ENCODE peak calls at places on chromosomes 5 and 9, in seven cellular contexts. I, C, P, U, Y, J and W are unnamed samples.

GRCh38 chr9:91948423-91949292 is 1.4 kb downstream of the ROR2 start:
- DNase-seq in J (peak; percentile 45), U (no peak), P (no peak), Y (no peak), I (no peak), C (peak; percentile 50), W (no peak)

GRCh38 chr5:29897916-29898315 is 1295.6 kb upstream of the CDH6 start:
- DNase-seq in C (no peak), I (no peak), J (no peak), Y (no peak), P (no peak), U (no peak), W (no peak)

GRCh38 chr9:73680831-73681230 is 529.2 kb downstream of the ANXA1 start:
- DNase-seq in I (no peak), U (no peak), P (no peak), Y (no peak), J (no peak), C (peak; percentile 2), W (no peak)

GRCh38 chr9:98549401-98549800 is 159.3 kb downstream of the GABBR2 start:
- DNase-seq in J (no peak), U (no peak), Y (no peak), P (no peak), I (no peak), C (no peak), W (no peak)

GRCh38 chr9:126148994-126149393 is 177.6 kb upstream of the MVB12B start:
- DNase-seq in I (no peak), U (no peak), Y (peak; percentile 47), C (no peak), P (no peak), J (no peak), W (no peak)

GRCh38 chr5:98734646-98735045 is 38.8 kb upstream of the RGMB start:
- DNase-seq in Y (no peak), J (no peak), C (no peak), I (no peak), U (no peak), P (no peak), W (no peak)

GRCh38 chr9:98536542-98537173 is 172.1 kb downstream of the GABBR2 start:
- DNase-seq in C (no peak), P (no peak), I (peak; percentile 7), Y (no peak), J (no peak), U (peak; percentile 26), W (no peak)

GRCh38 chr9:82148849-82149544 is 160.4 kb downstream of the SPATA31D1 start:
- DNase-seq in I (no peak), U (no peak), P (peak; percentile 82), J (no peak), C (peak; percentile 90), Y (no peak), W (no peak)

DNA sequence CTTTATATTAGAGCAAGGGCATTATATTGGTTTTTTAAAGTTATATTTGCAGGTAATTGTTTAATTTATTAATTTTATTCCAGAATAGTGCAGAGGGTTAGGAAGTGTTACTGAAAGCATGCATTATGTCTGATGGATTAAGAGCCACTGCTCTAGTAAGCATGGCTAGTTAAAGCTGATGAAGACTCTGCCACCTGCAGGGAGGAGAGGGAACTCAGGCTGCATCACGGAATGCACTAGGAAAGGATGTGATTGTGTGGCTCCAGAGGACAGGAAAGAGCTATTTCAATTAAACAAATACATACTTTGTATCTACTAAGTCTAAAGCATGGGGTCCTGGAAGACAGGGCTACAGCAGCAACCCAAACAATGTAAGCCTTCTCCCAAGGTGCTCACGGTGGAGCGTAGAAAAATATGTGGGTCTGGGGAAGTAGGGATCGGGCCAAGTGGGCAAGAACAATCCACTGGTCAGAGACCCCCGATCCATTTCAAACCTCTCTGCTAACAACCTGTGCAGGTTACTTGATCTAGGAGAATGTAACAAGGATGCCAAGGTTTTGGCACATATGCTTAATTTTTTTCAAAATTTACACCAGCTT is 15.3 kb upstream of the GRXCR2 start:
- DNase-seq in Y (no peak), U (no peak), P (no peak), I (peak; percentile 68), J (peak; percentile 26), C (peak; percentile 70), W (no peak)
- TF ChIP-seq CTCF in Y (peak; percentile 20), U (peak; percentile 63), P (peak; percentile 89), I (peak; percentile 75), J (peak; percentile 76), C (peak; percentile 92), W (no peak)

DNA sequence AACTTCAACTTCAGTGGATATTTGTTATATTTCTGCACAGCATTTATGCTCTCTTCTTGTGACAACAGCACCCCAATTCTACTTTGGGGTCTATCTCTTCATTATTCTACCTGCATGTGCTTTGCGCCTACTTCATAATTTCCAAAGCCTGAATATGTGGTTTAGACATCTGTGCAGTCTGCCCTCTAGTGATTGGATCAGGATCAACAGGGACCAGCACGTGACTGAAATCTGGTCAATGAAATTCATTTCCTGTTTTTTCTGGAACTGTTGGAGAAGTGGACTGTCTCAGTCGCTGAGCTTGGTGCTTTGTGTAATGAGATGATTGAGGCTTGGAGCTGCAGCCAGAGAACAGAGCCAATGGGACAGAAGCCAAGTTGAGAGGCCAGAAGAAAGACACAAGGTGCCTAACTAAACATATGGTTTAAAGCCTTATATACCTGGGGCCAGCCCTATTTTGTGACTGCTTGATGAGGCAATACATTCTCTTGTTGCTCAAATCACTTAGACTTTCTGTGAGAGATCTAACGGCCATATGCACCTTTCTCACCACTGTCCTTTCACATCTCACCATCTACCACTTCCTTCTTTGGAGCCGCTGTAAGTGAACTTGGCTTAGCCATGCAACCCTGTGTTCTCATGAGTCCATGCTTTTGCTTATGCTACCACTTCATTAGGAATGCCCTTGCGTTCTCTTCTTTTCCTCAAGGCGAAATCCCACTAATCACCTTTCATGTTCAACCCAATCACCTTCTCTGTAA is 68.8 kb upstream of the PPP2R2B start:
- DNase-seq in U (no peak), C (no peak), Y (no peak), P (no peak), I (peak; percentile 34), J (peak; percentile 11), W (no peak)
- TF ChIP-seq CTCF in U (peak; percentile 34), C (peak; percentile 9), Y (no peak), P (peak; percentile 23), I (peak; percentile 61), J (peak; percentile 62), W (no peak)

GRCh38 chr9:28951945-28952344 is 1378.7 kb upstream of the C9orf72 start:
- DNase-seq in J (no peak), Y (no peak), C (no peak), I (peak; percentile 10), U (no peak), P (no peak), W (no peak)
- TF ChIP-seq CTCF in J (no peak), Y (no peak), C (no peak), I (peak; percentile 47), U (peak; percentile 21), P (no peak), W (no peak)

GRCh38 chr5:101012880-101013279 is 109.8 kb upstream of the ST8SIA4 start:
- DNase-seq in P (no peak), I (peak; percentile 11), U (no peak), Y (no peak), J (no peak), C (no peak), W (no peak)
- TF ChIP-seq CTCF in P (no peak), I (peak; percentile 33), U (no peak), Y (no peak), J (no peak), C (no peak), W (no peak)

GRCh38 chr5:32852535-32852934 is 141.4 kb downstream of the NPR3 start:
- DNase-seq in U (no peak), I (peak; percentile 53), J (no peak), C (peak; percentile 79), Y (no peak), P (no peak), W (no peak)
- TF ChIP-seq CTCF in U (peak; percentile 12), I (peak; percentile 71), J (peak; percentile 45), C (peak; percentile 50), Y (peak; percentile 38), P (peak; percentile 39), W (no peak)